ENCODE peak calls at places on chromosomes 7 and 10, in nine cellular contexts. One of them, this sample, is unnamed.

GRCh38 chr7:22920664-22921063 is 93.3 kb downstream of the HYCC1 start:
- DNase-seq in neuronal stem cell: no peak
- DNase-seq in GM10248: no peak
- DNase-seq in hypothalamus: no peak
- DNase-seq in T-helper 9 cell: no peak
- DNase-seq in IMR-90: no peak
- DNase-seq in GM20000: no peak
- DNase-seq in PC-3: peak
- DNase-seq in NCI-H1105: no peak
- DNase-seq in this sample: peak

GRCh38 chr7:39624202-39624807 is 933 bp downstream of the RALA start:
- DNase-seq in neuronal stem cell: peak
- DNase-seq in GM10248: peak
- DNase-seq in hypothalamus: no peak
- DNase-seq in T-helper 9 cell: peak
- DNase-seq in IMR-90: no peak
- DNase-seq in GM20000: peak
- DNase-seq in PC-3: peak
- DNase-seq in NCI-H1105: peak
- DNase-seq in this sample: peak

GRCh38 chr7:97104719-97105129 is 12.8 kb upstream of the SDHAF3 start:
- DNase-seq in neuronal stem cell: peak
- DNase-seq in GM10248: peak
- DNase-seq in hypothalamus: peak
- DNase-seq in T-helper 9 cell: peak
- DNase-seq in IMR-90: peak
- DNase-seq in GM20000: peak
- DNase-seq in PC-3: peak
- DNase-seq in NCI-H1105: peak
- DNase-seq in this sample: peak

GRCh38 chr7:19239951-19240350 is 94.7 kb upstream of the FERD3L start:
- DNase-seq in neuronal stem cell: no peak
- DNase-seq in GM10248: no peak
- DNase-seq in hypothalamus: no peak
- DNase-seq in T-helper 9 cell: no peak
- DNase-seq in IMR-90: no peak
- DNase-seq in GM20000: no peak
- DNase-seq in PC-3: no peak
- DNase-seq in NCI-H1105: no peak
- DNase-seq in this sample: no peak

GRCh38 chr7:100372256-100372655 is 1.0 kb upstream of the PILRA start:
- DNase-seq in neuronal stem cell: no peak
- DNase-seq in GM10248: no peak
- DNase-seq in hypothalamus: no peak
- DNase-seq in T-helper 9 cell: no peak
- DNase-seq in IMR-90: peak
- DNase-seq in GM20000: no peak
- DNase-seq in PC-3: no peak
- DNase-seq in NCI-H1105: no peak
- DNase-seq in this sample: peak

GRCh38 chr7:46854958-46855473 is 726.9 kb downstream of the TNS3 start:
- DNase-seq in neuronal stem cell: no peak
- DNase-seq in GM10248: no peak
- DNase-seq in hypothalamus: no peak
- DNase-seq in T-helper 9 cell: no peak
- DNase-seq in IMR-90: peak
- DNase-seq in GM20000: no peak
- DNase-seq in PC-3: no peak
- DNase-seq in NCI-H1105: no peak
- DNase-seq in this sample: peak

GRCh38 chr10:70906953-70907618 is 18.7 kb upstream of the PCBD1 start:
- DNase-seq in neuronal stem cell: no peak
- DNase-seq in GM10248: no peak
- DNase-seq in hypothalamus: no peak
- DNase-seq in T-helper 9 cell: no peak
- DNase-seq in IMR-90: no peak
- DNase-seq in GM20000: no peak
- DNase-seq in PC-3: no peak
- DNase-seq in NCI-H1105: no peak
- DNase-seq in this sample: no peak

GRCh38 chr7:22445140-22445722 is 54.8 kb downstream of the STEAP1B start:
- DNase-seq in neuronal stem cell: no peak
- DNase-seq in GM10248: peak
- DNase-seq in hypothalamus: peak
- DNase-seq in T-helper 9 cell: no peak
- DNase-seq in IMR-90: peak
- DNase-seq in GM20000: peak
- DNase-seq in PC-3: no peak
- DNase-seq in NCI-H1105: peak
- DNase-seq in this sample: peak

This sample was measured in fibroblast of lung.